ENCODE peak calls at places on chromosomes 1 and 21, in eight cellular contexts. E is endodermal cell, R is neural progenitor cell, D is upper lobe of right lung, A is left lung, L is tibial nerve, Z is dorsolateral prefrontal cortex, T is ovary. M is an unnamed sample.
A peak's percentile ranks its signal among the peaks of the same experiment; 100 is the strongest.

GRCh38 chr1:174726167-174726879 is 273.4 kb upstream of the CACYBP start:
- DNase-seq in T (no peak), L (no peak), R (peak; percentile 39), A (no peak), D (no peak), E (no peak), Z (no peak), M (peak; percentile 35)

GRCh38 chr1:8603220-8603616 is 214.2 kb downstream of the RERE start:
- DNase-seq in A (no peak), L (no peak), E (no peak), D (no peak), R (no peak), T (no peak), Z (no peak), M (no peak)

GRCh38 chr1:28986296-28986910 is 72.0 kb downstream of the EPB41 start:
- DNase-seq in E (no peak), L (no peak), A (no peak), R (no peak), Z (no peak), D (no peak), T (no peak), M (no peak)

GRCh38 chr21:28136687-28137086 is 856.0 kb downstream of the LTN1 start:
- DNase-seq in E (no peak), D (no peak), Z (no peak), T (no peak), R (no peak), L (no peak), A (no peak), M (no peak)

GRCh38 chr1:181587870-181588438 is 104.6 kb downstream of the CACNA1E start:
- DNase-seq in E (peak; percentile 56), Z (no peak), L (no peak), A (no peak), R (peak; percentile 23), D (no peak), T (no peak), M (peak; percentile 9)

GRCh38 chr1:205528887-205529825 is 24.7 kb downstream of the CDK18 start:
- DNase-seq in D (peak; percentile 89), R (peak; percentile 90), T (peak; percentile 88), L (peak; percentile 67), A (peak; percentile 83), E (peak; percentile 98), Z (peak; percentile 90), M (peak; percentile 65)

GRCh38 chr1:209291715-209292114 is 291.8 kb upstream of the CAMK1G start:
- DNase-seq in R (no peak), D (no peak), A (no peak), Z (no peak), T (no peak), E (no peak), L (no peak), M (no peak)

GRCh38 chr1:12636098-12636950 is 7.6 kb upstream of the AADACL4 start:
- DNase-seq in D (no peak), E (peak; percentile 87), R (peak; percentile 50), Z (no peak), A (no peak), T (peak; percentile 43), L (no peak), M (no peak)

GRCh38 chr1:33433509-33434362 is 2.8 kb upstream of the PHC2 start:
- DNase-seq in E (no peak), T (peak; percentile 91), D (no peak), A (peak; percentile 72), R (no peak), Z (no peak), L (no peak), M (no peak)

GRCh38 chr1:67987046-67987799 is 63.2 kb downstream of the DIRAS3 start:
- DNase-seq in D (no peak), L (no peak), E (no peak), A (no peak), T (no peak), R (no peak), Z (no peak), M (no peak)

GRCh38 chr1:162130308-162130707 is 60.8 kb downstream of the NOS1AP start:
- DNase-seq in A (no peak), R (no peak), D (no peak), Z (no peak), L (no peak), T (no peak), E (no peak), M (no peak)

GRCh38 chr1:54510715-54511270 is 37.2 kb upstream of the ACOT11 start:
- DNase-seq in T (no peak), Z (no peak), E (peak; percentile 51), L (no peak), R (no peak), A (no peak), D (no peak), M (no peak)

GRCh38 chr21:16308269-16308668 is 578.5 kb downstream of the USP25 start:
- DNase-seq in R (no peak), T (no peak), D (no peak), Z (no peak), E (no peak), L (no peak), A (no peak), M (peak; percentile 23)

GRCh38 chr1:155940531-155940992 is 876 bp upstream of the RXFP4 start:
- DNase-seq in Z (no peak), L (no peak), A (no peak), E (no peak), T (peak; percentile 61), R (no peak), D (no peak), M (no peak)

GRCh38 chr1:187413770-187414169 is 585.0 kb downstream of the PLA2G4A start:
- DNase-seq in Z (no peak), A (no peak), T (no peak), R (no peak), D (no peak), E (no peak), L (no peak), M (no peak)

GRCh38 chr1:67191668-67192520 is 25.6 kb downstream of the IL23R start:
- DNase-seq in Z (no peak), T (no peak), L (no peak), E (no peak), R (no peak), A (no peak), D (no peak), M (no peak)

GRCh38 chr1:23559985-23560755 is 869 bp upstream of the ID3 start:
- DNase-seq in T (no peak), L (no peak), E (no peak), D (no peak), R (peak; percentile 58), Z (no peak), A (no peak), M (no peak)

GRCh38 chr1:42221952-42222606 is 57.5 kb upstream of the GUCA2A start:
- DNase-seq in L (no peak), D (no peak), A (no peak), Z (no peak), E (no peak), R (no peak), T (no peak), M (no peak)

GRCh38 chr1:112508242-112509004 is at the start of gene WNT2B:
- DNase-seq in Z (peak; percentile 65), E (peak; percentile 90), D (peak; percentile 74), A (no peak), R (peak; percentile 60), L (no peak), T (peak; percentile 53), M (peak; percentile 54)

GRCh38 chr1:171898956-171899355 is 57.7 kb downstream of the DNM3 start:
- DNase-seq in E (peak; percentile 67), D (no peak), R (peak; percentile 88), A (no peak), T (no peak), L (no peak), Z (peak; percentile 85), M (no peak)

GRCh38 chr1:14499312-14500040 is 99.0 kb upstream of the KAZN start:
- DNase-seq in R (no peak), A (no peak), T (no peak), D (no peak), E (peak; percentile 17), Z (no peak), L (no peak), M (no peak)

GRCh38 chr1:31785020-31785946 is 21.1 kb upstream of the ADGRB2 start:
- DNase-seq in L (no peak), T (no peak), Z (no peak), R (no peak), E (peak; percentile 41), A (peak; percentile 32), D (peak; percentile 66), M (no peak)

GRCh38 chr1:238451006-238451405 is 560.3 kb upstream of the ZP4 start:
- DNase-seq in R (no peak), Z (no peak), T (no peak), D (no peak), E (no peak), A (no peak), L (no peak), M (no peak)

GRCh38 chr1:44707959-44708831 is 22.8 kb downstream of the RNU5D-1 start:
- DNase-seq in R (peak; percentile 48), E (peak; percentile 70), T (no peak), Z (no peak), A (no peak), L (no peak), D (no peak), M (no peak)
- TF ChIP-seq CTCF in R (peak; percentile 64), E (peak; percentile 78), T (peak; percentile 35), Z (peak; percentile 74), A (peak; percentile 56), L (peak; percentile 52), D (peak; percentile 74), M (peak; percentile 72)

GRCh38 chr1:40815420-40815819 is 31.8 kb downstream of the KCNQ4 start:
- DNase-seq in R (no peak), L (no peak), Z (no peak), E (no peak), T (no peak), D (no peak), A (no peak), M (no peak)
- H3K27me3 ChIP-seq in R (peaks cover 52% of the 10 kb centered on the region), L (no peaks in the 10 kb centered on the region), Z (no peaks in the 10 kb centered on the region), E (peaks cover 31% of the 10 kb centered on the region), T (no peaks in the 10 kb centered on the region), D (no peaks in the 10 kb centered on the region), A (no peaks in the 10 kb centered on the region), M (no peaks in the 10 kb centered on the region)

GRCh38 chr1:26471201-26471497 is 1.1 kb upstream of the HMGN2 start:
- DNase-seq in T (no peak), Z (no peak), D (no peak), R (no peak), E (no peak), A (no peak), L (no peak), M (no peak)
- H3K4me3 ChIP-seq in T (peak overlapping the region; percentile 99), Z (peak overlapping the region; percentile 82), D (peak overlapping the region; percentile 98), R (peak overlapping the region; percentile 95), E (peak overlapping the region; percentile 85), A (peak overlapping the region; percentile 98), L (peak overlapping the region; percentile 72), M (peak overlapping the region; percentile 69)

GRCh38 chr1:21372383-21372782 is 67.6 kb upstream of the NBPF3 start:
- DNase-seq in D (no peak), Z (no peak), L (no peak), E (no peak), R (no peak), A (no peak), T (no peak), M (no peak)

GRCh38 chr1:21366288-21366687 is 73.6 kb upstream of the NBPF3 start:
- DNase-seq in A (no peak), R (no peak), E (no peak), Z (no peak), L (no peak), D (no peak), T (no peak), M (no peak)

GRCh38 chr1:21365036-21365435 is 74.8 kb upstream of the ECE1 start:
- DNase-seq in D (no peak), E (no peak), A (no peak), T (no peak), L (no peak), R (no peak), Z (no peak), M (no peak)

GRCh38 chr1:21369905-21370304 is 70.0 kb upstream of the NBPF3 start:
- DNase-seq in A (no peak), E (no peak), L (no peak), Z (no peak), R (no peak), D (no peak), T (no peak), M (no peak)

GRCh38 chr1:21368514-21369289 is 71.2 kb upstream of the NBPF3 start:
- DNase-seq in E (peak; percentile 94), L (peak; percentile 47), T (peak; percentile 86), A (peak; percentile 74), R (peak; percentile 92), Z (peak; percentile 87), D (peak; percentile 84), M (peak; percentile 47)
- TF ChIP-seq CTCF in E (peak; percentile 98), L (peak; percentile 98), T (peak; percentile 99), A (peak; percentile 96), R (peak; percentile 100), Z (peak; percentile 95), D (peak; percentile 97), M (peak; percentile 99)